ENCODE peak calls at places on chromosomes 11 and 22, in nine cellular contexts. M is body of pancreas, I is H54, H is stomach, A is prostate gland, D is IMR-90, L is GM12891, R is suprapubic skin, C is esophagus squamous epithelium. F is an unnamed sample.

GRCh38 chr11:68051191-68052136 is 12.6 kb downstream of the TCIRG1 start:
- DNase-seq in M (no peak), I (no peak), H (no peak), A (no peak), D (no peak), L (no peak), R (no peak), C (no peak), F (no peak)

GRCh38 chr22:23862103-23862502 is 4.4 kb downstream of the SLC2A11 start:
- DNase-seq in M (peak; percentile 53), I (peak; percentile 35), H (no peak), A (peak; percentile 27), D (peak; percentile 52), L (no peak), R (no peak), C (no peak), F (peak; percentile 58)

GRCh38 chr11:70034740-70035365 is 43.3 kb upstream of the ANO1 start:
- DNase-seq in M (no peak), I (no peak), H (peak; percentile 15), A (no peak), D (no peak), L (no peak), R (peak; percentile 64), C (no peak), F (no peak)

GRCh38 chr22:33270596-33270995 is 212.4 kb upstream of the SYN3 start:
- DNase-seq in M (no peak), I (no peak), H (no peak), A (no peak), D (no peak), L (no peak), R (no peak), C (no peak), F (no peak)

GRCh38 chr11:67267188-67268035 is 1.1 kb downstream of the GRK2 start:
- DNase-seq in M (peak; percentile 64), I (no peak), H (peak; percentile 76), A (peak; percentile 58), D (no peak), L (no peak), R (no peak), C (no peak), F (peak; percentile 62)

GRCh38 chr22:30040499-30041055 is 39.7 kb upstream of the HORMAD2 start:
- DNase-seq in M (no peak), I (no peak), H (no peak), A (no peak), D (no peak), L (no peak), R (no peak), C (no peak), F (no peak)

GRCh38 chr11:32831241-32831640 is 1.5 kb downstream of the PRRG4 start:
- DNase-seq in M (no peak), I (no peak), H (no peak), A (no peak), D (no peak), L (no peak), R (no peak), C (no peak), F (no peak)

GRCh38 chr11:19102521-19102900 is 14.5 kb upstream of the ZDHHC13 start:
- DNase-seq in M (peak; percentile 34), I (no peak), H (no peak), A (no peak), D (no peak), L (no peak), R (no peak), C (no peak), F (no peak)

GRCh38 chr22:31230155-31230870 is 18.2 kb downstream of the LIMK2 start:
- DNase-seq in M (peak; percentile 65), I (no peak), H (no peak), A (no peak), D (peak; percentile 44), L (no peak), R (no peak), C (no peak), F (no peak)

GRCh38 chr11:2248242-2248641 is 22.1 kb downstream of the ASCL2 start:
- DNase-seq in M (no peak), I (no peak), H (no peak), A (no peak), D (no peak), L (no peak), R (no peak), C (no peak), F (no peak)

GRCh38 chr11:6229911-6230310 is 4.5 kb downstream of the FHIP1B start:
- DNase-seq in M (no peak), I (no peak), H (no peak), A (no peak), D (no peak), L (no peak), R (no peak), C (no peak), F (no peak)

GRCh38 chr11:101321222-101321621 is 191.6 kb upstream of the PGR start:
- DNase-seq in M (no peak), I (no peak), H (no peak), A (no peak), D (no peak), L (no peak), R (no peak), C (no peak), F (no peak)

GRCh38 chr22:49251371-49251770 is 576.3 kb downstream of the BRD1 start:
- DNase-seq in M (no peak), I (no peak), H (peak; percentile 3), A (no peak), D (no peak), L (no peak), R (no peak), C (no peak), F (no peak)

GRCh38 chr22:49751318-49751967 is 76.2 kb downstream of the BRD1 start:
- DNase-seq in M (no peak), I (no peak), H (peak; percentile 18), A (no peak), D (no peak), L (no peak), R (no peak), C (no peak), F (no peak)

GRCh38 chr11:9266132-9266736 is 1.1 kb upstream of the DENND5A start:
- DNase-seq in M (peak; percentile 59), I (no peak), H (no peak), A (no peak), D (no peak), L (no peak), R (no peak), C (no peak), F (no peak)

GRCh38 chr11:107702723-107703122 is 9.1 kb downstream of the SLN start:
- DNase-seq in M (no peak), I (no peak), H (no peak), A (no peak), D (peak; percentile 28), L (no peak), R (no peak), C (no peak), F (no peak)

GRCh38 chr11:82906236-82906635 is 4.7 kb downstream of the DDIAS start:
- DNase-seq in M (no peak), I (no peak), H (no peak), A (no peak), D (peak; percentile 43), L (no peak), R (no peak), C (no peak), F (peak; percentile 51)

GRCh38 chr11:130002352-130002845 is at the start of gene PRDM10:
- DNase-seq in M (peak; percentile 94), I (peak; percentile 69), H (peak; percentile 92), A (peak; percentile 91), D (peak; percentile 87), L (peak; percentile 81), R (peak; percentile 96), C (peak; percentile 73), F (peak; percentile 98)
- TF ChIP-seq POLR2A in M (peak; percentile 42), I (peak; percentile 62), H (no peak), A (peak; percentile 51), D (no peak), L (peak; percentile 29), R (no peak), C (no peak), F (no peak)

DNA sequence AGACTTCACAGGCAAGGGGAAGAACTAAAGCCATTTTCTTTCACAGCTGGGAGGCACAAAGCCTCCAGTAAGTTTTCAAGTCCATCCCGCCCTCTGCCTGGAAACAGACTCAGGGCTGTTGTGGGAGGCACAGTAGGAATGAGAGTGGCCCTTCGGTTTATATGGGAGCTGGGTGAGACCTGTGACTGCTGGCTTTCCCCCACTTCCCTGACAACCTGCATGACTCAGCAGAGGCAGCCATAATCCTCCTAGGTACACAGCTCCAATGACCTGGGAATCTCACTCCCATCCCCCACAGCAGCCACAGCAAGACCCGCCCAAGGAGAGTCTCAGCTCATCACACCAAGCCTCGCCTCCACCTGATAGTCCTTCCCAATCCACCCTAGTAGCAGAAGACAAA is 12.1 kb upstream of the TMEM45B start:
- DNase-seq in M (no peak), I (no peak), H (no peak), A (no peak), D (no peak), L (no peak), R (no peak), C (no peak), F (no peak)
- TF ChIP-seq POLR2A in M (no peak), I (no peak), H (no peak), A (no peak), D (no peak), L (no peak), R (no peak), C (no peak), F (no peak)

GRCh38 chr11:124739479-124740276 is at the start of gene NRGN:
- DNase-seq in M (peak; percentile 94), I (peak; percentile 91), H (peak; percentile 94), A (peak; percentile 90), D (peak; percentile 82), L (peak; percentile 93), R (peak; percentile 95), C (peak; percentile 49), F (peak; percentile 85)
- TF ChIP-seq POLR2A in M (no peak), I (peak; percentile 26), H (no peak), A (no peak), D (no peak), L (no peak), R (no peak), C (no peak), F (no peak)

DNA sequence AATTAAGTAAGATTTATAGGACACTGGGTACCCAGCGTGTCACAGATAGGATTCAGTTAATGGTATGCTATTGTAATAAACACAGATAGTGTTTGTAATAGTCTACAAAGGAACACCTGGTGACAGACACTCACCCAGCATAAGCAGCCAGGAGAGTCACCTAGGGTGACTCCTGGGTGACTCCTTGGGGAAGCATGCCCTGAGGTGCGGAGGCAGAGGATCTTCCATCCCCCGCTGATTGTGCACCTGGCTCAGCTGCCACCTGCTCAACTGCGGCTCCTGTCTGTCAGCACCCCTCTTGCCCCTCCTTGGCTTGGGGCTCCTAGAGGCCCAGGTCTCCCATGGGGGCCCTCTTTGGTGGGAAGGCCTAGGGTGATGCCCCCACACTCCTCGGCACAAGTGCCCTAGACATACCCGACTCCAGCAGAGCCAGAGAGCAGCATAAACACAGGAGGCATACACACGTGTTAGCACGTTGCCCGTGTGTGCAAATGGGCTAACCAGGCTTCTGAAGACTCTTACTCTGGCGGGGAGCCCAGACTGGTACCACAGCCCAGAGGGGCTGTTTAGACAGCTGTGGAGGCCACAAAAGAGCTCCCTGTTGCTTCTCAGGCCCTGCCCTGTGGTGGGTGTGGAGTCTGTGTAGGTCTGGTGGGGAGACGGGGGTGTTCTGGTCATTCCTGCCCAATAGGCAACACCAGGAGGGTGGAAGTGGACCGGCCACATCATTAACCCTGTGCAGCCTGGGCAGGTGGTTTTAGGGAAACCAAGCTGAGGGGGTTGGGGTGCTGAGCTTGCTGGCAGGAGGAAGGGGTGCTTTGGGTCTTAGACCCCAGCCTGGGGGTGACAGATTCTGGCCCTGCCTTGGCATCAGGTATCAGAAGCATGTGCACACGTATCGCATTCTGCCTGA is 3.0 kb downstream of the INPPL1 start:
- DNase-seq in M (no peak), I (no peak), H (peak; percentile 27), A (no peak), D (peak; percentile 47), L (no peak), R (peak; percentile 75), C (no peak), F (no peak)
- TF ChIP-seq POLR2A in M (no peak), I (no peak), H (no peak), A (no peak), D (no peak), L (no peak), R (no peak), C (no peak), F (no peak)

F was measured in erythroblast.